ENCODE peak calls at places on chromosomes 4 and X, in four cellular contexts. S is pancreas, R is caudate nucleus, U is T1000. X is an unnamed sample.
A peak's percentile ranks its signal among the peaks of the same experiment; 100 is the strongest.

GRCh38 chr4:835148-836002 is 9.4 kb upstream of the CPLX1 start:
- DNase-seq in S (peak; percentile 91), R (no peak), U (no peak), X (no peak)

GRCh38 chr4:72875138-72875537 is 194.4 kb downstream of the COX18 start:
- DNase-seq in S (no peak), R (no peak), U (no peak), X (no peak)

GRCh38 chrX:25600776-25601175 is 537.4 kb upstream of the MAGEB18 start:
- DNase-seq in S (no peak), R (no peak), U (no peak), X (no peak)

GRCh38 chrX:68438575-68438974 is 5.3 kb upstream of the OPHN1 start:
- DNase-seq in S (no peak), R (no peak), U (no peak), X (no peak)

GRCh38 chr4:105092768-105093167 is 53.9 kb upstream of the TET2 start:
- DNase-seq in S (no peak), R (no peak), U (no peak), X (no peak)

GRCh38 chr4:169025184-169025583 is 15.1 kb upstream of the CBR4 start:
- DNase-seq in S (no peak), R (no peak), U (no peak), X (no peak)

GRCh38 chr4:61200195-61200990 is at the start of gene ADGRL3:
- DNase-seq in S (peak; percentile 63), R (no peak), U (peak; percentile 75), X (peak; percentile 52)

GRCh38 chr4:148834804-148835598 is 392.8 kb upstream of the NR3C2 start:
- DNase-seq in S (no peak), R (no peak), U (no peak), X (no peak)

GRCh38 chrX:153564047-153564606 is 34.8 kb downstream of the CCNQ start:
- DNase-seq in S (no peak), R (no peak), U (no peak), X (no peak)

GRCh38 chrX:38664285-38664684 is 102.9 kb downstream of the TSPAN7 start:
- DNase-seq in S (no peak), R (no peak), U (no peak), X (no peak)

GRCh38 chrX:118475903-118476302 is 19.7 kb upstream of the DOCK11 start:
- DNase-seq in S (no peak), R (no peak), U (no peak), X (no peak)

GRCh38 chr4:107825072-107825789 is 499 bp downstream of the SGMS2 start:
- DNase-seq in S (peak; percentile 80), R (no peak), U (peak; percentile 63), X (peak; percentile 7)

GRCh38 chr4:143768007-143768591 is 67.6 kb upstream of the FREM3 start:
- DNase-seq in S (no peak), R (no peak), U (no peak), X (no peak)

GRCh38 chrX:65674351-65674893 is 7.0 kb downstream of the MSN start:
- DNase-seq in S (no peak), R (no peak), U (no peak), X (no peak)